ENCODE peak calls at places on chromosomes 3 and 15, in nine cellular contexts. V, X, U, M, S, R, Y, W and Q are unnamed samples.

GRCh38 chr3:33231755-33232465 is 13.3 kb upstream of the SUSD5 start:
- DNase-seq in V (no peak), X (no peak), U (no peak), M (no peak), S (no peak), R (no peak), Y (no peak), W (no peak), Q (no peak)

GRCh38 chr3:48820626-48821324 is 26.9 kb downstream of the PRKAR2A start:
- DNase-seq in V (no peak), X (no peak), U (no peak), M (no peak), S (no peak), R (no peak), Y (peak), W (peak), Q (peak)

GRCh38 chr3:44208568-44208967 is 33.1 kb upstream of the TOPAZ1 start:
- DNase-seq in V (no peak), X (no peak), U (no peak), M (no peak), S (no peak), R (no peak), Y (no peak), W (no peak), Q (no peak)

GRCh38 chr15:60172147-60172546 is 168.0 kb downstream of the FOXB1 start:
- DNase-seq in V (no peak), X (no peak), U (no peak), M (no peak), S (no peak), R (no peak), Y (no peak), W (no peak), Q (no peak)

GRCh38 chr15:54208786-54209185 is 230.5 kb downstream of the UNC13C start:
- DNase-seq in V (no peak), X (no peak), U (no peak), M (no peak), S (no peak), R (no peak), Y (no peak), W (no peak), Q (no peak)

GRCh38 chr3:53705024-53705750 is 141.0 kb downstream of the CHDH start:
- DNase-seq in V (no peak), X (no peak), U (no peak), M (no peak), S (no peak), R (peak), Y (no peak), W (no peak), Q (no peak)

GRCh38 chr15:33675246-33675645 is 293.1 kb upstream of the CHRM5 start:
- DNase-seq in V (no peak), X (no peak), U (no peak), M (peak), S (no peak), R (no peak), Y (peak), W (no peak), Q (peak)

GRCh38 chr3:197216914-197217313 is 81.5 kb downstream of the DLG1 start:
- DNase-seq in V (no peak), X (no peak), U (no peak), M (no peak), S (no peak), R (no peak), Y (no peak), W (peak), Q (no peak)

GRCh38 chr3:48024401-48024800 is 8.2 kb upstream of the MAP4 start:
- DNase-seq in V (no peak), X (no peak), U (no peak), M (no peak), S (no peak), R (no peak), Y (no peak), W (no peak), Q (no peak)

GRCh38 chr15:68383161-68384074 is 48.5 kb downstream of the ITGA11 start:
- DNase-seq in V (no peak), X (no peak), U (no peak), M (peak), S (no peak), R (peak), Y (peak), W (peak), Q (peak)

GRCh38 chr3:11944052-11944673 is 60.0 kb upstream of the SYN2 start:
- DNase-seq in V (no peak), X (no peak), U (no peak), M (peak), S (no peak), R (no peak), Y (peak), W (peak), Q (peak)

GRCh38 chr3:138774529-138775253 is 60.0 kb downstream of the PIK3CB start:
- DNase-seq in V (no peak), X (no peak), U (peak), M (no peak), S (no peak), R (peak), Y (peak), W (peak), Q (peak)

GRCh38 chr3:138451595-138452162 is 17.3 kb downstream of the ESYT3 start:
- DNase-seq in V (no peak), X (no peak), U (no peak), M (no peak), S (no peak), R (no peak), Y (no peak), W (no peak), Q (no peak)

GRCh38 chr3:187958432-187959003 is 195.4 kb upstream of the LPP start:
- DNase-seq in V (peak), X (no peak), U (no peak), M (no peak), S (peak), R (no peak), Y (no peak), W (no peak), Q (no peak)

GRCh38 chr15:39908186-39908585 is 11.9 kb downstream of the GPR176 start:
- DNase-seq in V (no peak), X (no peak), U (peak), M (no peak), S (no peak), R (no peak), Y (peak), W (peak), Q (peak)

GRCh38 chr15:63389902-63390301 is 8.3 kb upstream of the CA12 start:
- DNase-seq in V (peak), X (no peak), U (no peak), M (no peak), S (no peak), R (peak), Y (no peak), W (no peak), Q (no peak)

GRCh38 chr15:96186105-96186504 is 144.4 kb upstream of the NR2F2 start:
- DNase-seq in V (no peak), X (no peak), U (no peak), M (no peak), S (no peak), R (no peak), Y (no peak), W (no peak), Q (no peak)

GRCh38 chr3:4474683-4475490 is 7.8 kb upstream of the SUMF1 start:
- DNase-seq in V (no peak), X (no peak), U (no peak), M (no peak), S (no peak), R (peak), Y (peak), W (peak), Q (peak)

GRCh38 chr15:96416934-96417759 is 86.6 kb downstream of the NR2F2 start:
- DNase-seq in V (no peak), X (no peak), U (no peak), M (no peak), S (no peak), R (peak), Y (peak), W (no peak), Q (peak)

GRCh38 chr15:79431636-79432344 is at the start of gene MINAR1:
- DNase-seq in V (no peak), X (no peak), U (peak), M (peak), S (peak), R (no peak), Y (peak), W (peak), Q (peak)

GRCh38 chr3:20478407-20478806 is 292.4 kb upstream of the SGO1 start:
- DNase-seq in V (no peak), X (no peak), U (no peak), M (no peak), S (no peak), R (no peak), Y (peak), W (no peak), Q (no peak)

GRCh38 chr15:40591310-40591845 is 2.7 kb upstream of the KNL1 start:
- DNase-seq in V (no peak), X (no peak), U (no peak), M (no peak), S (no peak), R (no peak), Y (peak), W (no peak), Q (no peak)

GRCh38 chr15:37059051-37059450 is 41.3 kb downstream of the MEIS2 start:
- DNase-seq in V (no peak), X (no peak), U (peak), M (no peak), S (no peak), R (no peak), Y (peak), W (peak), Q (peak)

GRCh38 chr3:169454823-169455222 is 208.7 kb downstream of the MECOM start:
- DNase-seq in V (no peak), X (no peak), U (peak), M (no peak), S (no peak), R (no peak), Y (peak), W (peak), Q (peak)

GRCh38 chr15:58980351-58980939 is 7.0 kb upstream of the RNF111 start:
- DNase-seq in V (no peak), X (no peak), U (no peak), M (no peak), S (no peak), R (no peak), Y (peak), W (no peak), Q (peak)

GRCh38 chr3:17030956-17031652 is 146.3 kb downstream of the PLCL2 start:
- DNase-seq in V (no peak), X (no peak), U (no peak), M (no peak), S (no peak), R (no peak), Y (no peak), W (no peak), Q (no peak)

GRCh38 chr3:139441656-139442055 is 34.7 kb downstream of the RBP2 start:
- DNase-seq in V (no peak), X (no peak), U (no peak), M (no peak), S (no peak), R (no peak), Y (no peak), W (no peak), Q (no peak)

GRCh38 chr3:107077391-107077790 is 299.8 kb upstream of the CCDC54 start:
- DNase-seq in V (no peak), X (no peak), U (no peak), M (no peak), S (no peak), R (no peak), Y (no peak), W (no peak), Q (no peak)

GRCh38 chr3:69562001-69562400 is 176.1 kb upstream of the FRMD4B start:
- DNase-seq in V (no peak), X (no peak), U (no peak), M (no peak), S (no peak), R (no peak), Y (peak), W (no peak), Q (peak)

GRCh38 chr15:90638241-90638691 is 78.9 kb upstream of the BLM start:
- DNase-seq in V (no peak), X (no peak), U (no peak), M (no peak), S (no peak), R (no peak), Y (no peak), W (no peak), Q (no peak)

GRCh38 chr3:111596328-111596727 is 1.2 kb upstream of the ZBED2 start:
- DNase-seq in V (no peak), X (no peak), U (no peak), M (no peak), S (no peak), R (no peak), Y (no peak), W (no peak), Q (no peak)